ENCODE peak calls at places on chromosomes 4 and X, in ten cellular contexts. T is heart left ventricle; V is lower lobe of right lung; X is SK-N-SH; J is neuronal stem cell; Y is CD4-positive, alpha-beta memory T cell; S is CD4-positive, CD25-positive, alpha-beta regulatory T cell; G is endodermal cell; U is transverse colon; M is right atrium auricular region. R is an unnamed sample.

GRCh38 chr4:147864591-147864990 is 132.7 kb downstream of the ARHGAP10 start:
- DNase-seq in Y (no peak), V (no peak), T (no peak), M (no peak), S (no peak), J (no peak), U (no peak), X (no peak), G (no peak), R (no peak)

GRCh38 chr4:105548483-105548882 is 3.9 kb upstream of the ARHGEF38 start:
- DNase-seq in Y (no peak), J (no peak), T (no peak), V (no peak), M (no peak), U (no peak), G (no peak), S (no peak), X (no peak), R (peak; percentile 20)

GRCh38 chr4:75658881-75659280 is 14.3 kb downstream of the G3BP2 start:
- DNase-seq in V (no peak), G (no peak), X (no peak), M (no peak), J (no peak), Y (no peak), U (no peak), S (no peak), T (no peak), R (no peak)

GRCh38 chr4:36255575-36255974 is 11.3 kb upstream of the ARAP2 start:
- DNase-seq in S (peak; percentile 79), J (no peak), U (peak; percentile 20), G (no peak), Y (peak; percentile 87), M (no peak), V (no peak), X (no peak), T (no peak), R (no peak)

GRCh38 chrX:115958687-115959359 is 211.7 kb upstream of the AGTR2 start:
- DNase-seq in U (no peak), G (no peak), Y (no peak), T (no peak), M (no peak), S (no peak), J (no peak), X (peak; percentile 37), V (no peak), R (no peak)

GRCh38 chr4:39555472-39555871 is 28.2 kb upstream of the UGDH start:
- DNase-seq in S (no peak), V (no peak), Y (no peak), T (no peak), G (no peak), X (no peak), M (no peak), J (no peak), U (no peak), R (no peak)

GRCh38 chrX:136453114-136453513 is 34.6 kb upstream of the BRS3 start:
- DNase-seq in M (no peak), V (no peak), G (no peak), X (no peak), J (no peak), Y (no peak), U (no peak), S (no peak), T (no peak), R (no peak)

GRCh38 chr4:8323947-8324555 is 54.5 kb downstream of the HTRA3 start:
- DNase-seq in V (no peak), X (no peak), J (no peak), S (no peak), G (peak; percentile 29), Y (no peak), T (no peak), U (no peak), M (peak; percentile 38), R (no peak)

GRCh38 chrX:2712890-2713860 is 22.1 kb downstream of the CD99 start:
- DNase-seq in J (no peak), S (no peak), T (no peak), U (no peak), Y (no peak), G (no peak), V (no peak), X (no peak), M (no peak), R (no peak)

DNA sequence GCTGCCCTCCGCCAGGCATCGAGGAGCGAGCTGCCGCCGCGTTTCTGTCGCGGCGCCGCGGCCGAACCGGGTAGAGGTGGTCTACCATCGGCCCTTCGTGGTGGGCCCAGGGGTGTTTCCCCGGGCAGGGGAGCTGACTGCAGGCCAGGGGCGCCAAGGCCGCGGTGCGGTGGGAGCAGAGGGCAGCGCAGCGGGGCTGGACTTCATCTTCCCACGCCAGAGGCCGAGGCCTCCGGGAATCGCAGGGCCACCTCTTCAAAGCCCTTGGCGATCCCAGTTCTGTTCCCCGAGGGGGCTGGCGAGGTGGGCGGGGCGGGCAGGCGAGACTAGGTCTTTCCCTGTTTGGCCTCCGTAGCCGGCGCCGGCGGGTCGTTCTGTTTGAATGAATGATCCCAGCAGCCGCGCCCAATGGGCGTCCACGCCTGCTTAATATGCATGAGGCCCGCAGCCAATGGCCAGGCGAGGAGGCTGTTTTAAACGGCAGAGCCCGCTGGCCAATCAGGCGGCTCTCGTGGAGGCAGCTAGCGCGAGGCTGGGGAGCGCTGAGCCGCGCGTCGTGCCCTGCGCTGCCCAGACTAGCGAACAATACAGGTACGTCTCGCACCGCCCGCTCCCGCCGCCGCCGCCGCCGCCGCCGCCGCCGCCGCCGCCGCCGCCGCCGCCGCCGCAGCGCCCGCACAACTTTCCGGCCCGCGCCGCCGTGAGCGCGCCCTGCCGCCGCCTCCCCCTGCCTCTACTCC is at the start of gene HMGB3:
- DNase-seq in G (peak; percentile 98), Y (peak; percentile 66), J (peak; percentile 90), U (peak; percentile 88), V (peak; percentile 94), X (peak; percentile 90), T (peak; percentile 90), M (peak; percentile 86), S (peak; percentile 68), R (peak; percentile 99)
- H3K4me3 ChIP-seq in G (peak within 1 kb of the TSS; percentile 79), Y (no peak within 1 kb of the TSS), J (peak within 1 kb of the TSS; percentile 89), U (peak within 1 kb of the TSS; percentile 59), V (peak within 1 kb of the TSS; percentile 53), X (peak within 1 kb of the TSS; percentile 65), T (peak within 1 kb of the TSS; percentile 63), M (peak within 1 kb of the TSS; percentile 53), S (peak within 1 kb of the TSS; percentile 13), R (peak within 1 kb of the TSS; percentile 55)

DNA sequence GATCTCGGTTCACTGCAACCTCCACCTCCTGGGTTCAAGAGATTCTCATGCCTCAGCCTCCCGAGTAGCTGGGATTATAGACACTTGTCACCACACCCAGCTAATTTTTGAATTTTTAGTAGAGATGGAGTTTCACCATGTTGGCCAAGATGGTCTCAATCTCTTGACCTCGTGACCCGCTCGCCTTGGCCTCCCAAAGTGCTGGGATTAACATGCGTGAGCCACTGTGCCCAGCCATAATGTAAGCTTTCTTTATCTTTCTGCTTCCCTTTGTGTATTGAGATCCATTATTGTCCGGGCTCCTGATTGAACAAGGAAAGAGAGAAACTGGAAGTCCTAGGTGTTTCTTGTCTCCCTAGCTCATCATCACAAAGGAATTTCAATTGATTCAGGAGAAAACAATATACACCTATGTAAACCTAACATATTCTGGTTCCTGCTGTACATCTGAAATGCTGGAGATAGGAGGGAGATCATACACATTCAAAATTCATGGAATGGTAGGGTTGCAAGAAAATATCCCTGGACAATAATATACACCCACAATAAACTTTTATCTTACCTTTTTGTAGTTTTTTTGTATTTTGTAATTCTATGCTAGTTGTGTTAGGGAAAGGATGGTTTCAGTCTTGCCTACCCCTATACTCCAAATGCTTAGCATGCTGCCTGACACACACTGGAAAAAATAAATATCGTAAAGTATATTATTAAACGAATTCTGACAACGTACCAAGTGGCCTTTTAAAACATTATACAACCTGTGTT is 194.4 kb upstream of the HS3ST1 start:
- DNase-seq in S (no peak), Y (no peak), X (no peak), M (no peak), J (no peak), U (no peak), G (no peak), T (no peak), V (no peak), R (no peak)
- H3K4me1 ChIP-seq in S (no peaks in the 10 kb centered on the region), Y (no peaks in the 10 kb centered on the region), X (no peaks in the 10 kb centered on the region), M (no peaks in the 10 kb centered on the region), J (no peaks in the 10 kb centered on the region), U (peaks cover 18% of the 10 kb centered on the region), G (no peaks in the 10 kb centered on the region), T (peaks cover 6% of the 10 kb centered on the region), V (no peaks in the 10 kb centered on the region), R (no peaks in the 10 kb centered on the region)

DNA sequence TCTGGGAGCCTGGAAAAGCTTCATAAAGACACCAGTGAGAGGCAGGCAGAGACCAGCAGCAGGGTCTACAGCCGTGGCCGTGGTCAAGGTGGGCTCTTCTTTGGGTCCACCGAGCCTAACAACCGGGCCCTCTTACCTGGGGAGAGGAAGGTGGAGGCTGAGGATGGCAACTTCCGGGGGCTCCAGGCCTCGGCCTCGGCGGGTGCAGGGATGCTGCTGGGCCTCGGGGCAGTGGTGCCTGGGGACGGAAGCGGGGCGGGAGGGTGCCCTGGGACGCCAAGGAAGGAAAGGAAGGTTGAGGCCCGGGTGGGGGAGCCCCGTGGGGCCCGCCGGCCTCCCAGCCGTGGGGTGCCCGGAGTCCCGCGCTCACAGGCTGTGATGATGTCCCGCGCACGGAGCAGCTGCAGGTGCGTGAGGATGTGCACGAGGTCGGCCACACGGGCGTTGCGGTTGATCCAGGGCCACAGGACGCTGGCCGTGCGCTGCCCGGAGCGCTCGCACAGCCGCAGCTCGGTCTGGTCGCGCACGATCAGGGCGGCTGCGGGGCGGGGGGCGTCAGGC is 561 bp downstream of the IRAK1 start:
- DNase-seq in M (no peak), S (no peak), Y (peak; percentile 18), V (no peak), G (no peak), U (peak; percentile 21), J (no peak), T (peak; percentile 31), X (peak; percentile 66), R (peak; percentile 44)
- H3K4me3 ChIP-seq in M (peak overlapping the region; percentile 60), S (peak overlapping the region; percentile 19), Y (peak overlapping the region; percentile 28), V (peak overlapping the region; percentile 61), G (no peak overlapping the region), U (peak overlapping the region; percentile 67), J (peak overlapping the region; percentile 74), T (peak overlapping the region; percentile 68), X (peak overlapping the region; percentile 52), R (peak overlapping the region; percentile 53)

GRCh38 chr4:53991821-53992220 is 72.6 kb downstream of the CHIC2 start:
- DNase-seq in Y (no peak), G (no peak), X (no peak), T (no peak), M (no peak), U (no peak), J (no peak), S (no peak), V (no peak), R (no peak)

GRCh38 chr4:53990641-53991040 is 73.8 kb downstream of the CHIC2 start:
- DNase-seq in M (no peak), S (no peak), Y (no peak), V (no peak), U (no peak), T (no peak), G (no peak), X (no peak), J (no peak), R (no peak)

GRCh38 chr4:53986062-53986461 is 78.3 kb downstream of the CHIC2 start:
- DNase-seq in M (no peak), Y (no peak), S (no peak), X (no peak), V (no peak), G (no peak), T (no peak), U (no peak), J (no peak), R (no peak)

GRCh38 chr4:53992785-53993184 is 71.6 kb downstream of the CHIC2 start:
- DNase-seq in S (no peak), X (no peak), G (no peak), M (no peak), Y (no peak), U (no peak), J (no peak), V (no peak), T (no peak), R (no peak)

GRCh38 chr4:53987761-53988171 is 76.6 kb downstream of the CHIC2 start:
- DNase-seq in V (no peak), G (no peak), J (no peak), S (no peak), M (no peak), X (no peak), T (no peak), Y (no peak), U (no peak), R (no peak)
- H3K4me1 ChIP-seq in V (no peaks in the 10 kb centered on the region), G (no peaks in the 10 kb centered on the region), J (peaks cover 6% of the 10 kb centered on the region), S (no peaks in the 10 kb centered on the region), M (no peaks in the 10 kb centered on the region), X (no peaks in the 10 kb centered on the region), T (no peaks in the 10 kb centered on the region), Y (no peaks in the 10 kb centered on the region), U (no peaks in the 10 kb centered on the region), R (peaks cover 7% of the 10 kb centered on the region)